ENCODE peak calls at places on chromosomes 5 and 9, in ten cellular contexts. One of them, this sample, is unnamed.

GRCh38 chr5:21646469-21646868 is 1206.7 kb downstream of the CDH12 start:
- DNase-seq in HL-60: no peak
- DNase-seq in astrocyte: peak
- DNase-seq in GM20000: no peak
- DNase-seq in AG09319: no peak
- DNase-seq in thyroid gland: no peak
- DNase-seq in right lobe of liver: no peak
- DNase-seq in osteocyte: no peak
- DNase-seq in Calu3: no peak
- DNase-seq in B cell: no peak
- DNase-seq in this sample: no peak

GRCh38 chr9:78668148-78668825 is 371.4 kb downstream of the PSAT1 start:
- DNase-seq in HL-60: no peak
- DNase-seq in astrocyte: peak
- DNase-seq in GM20000: no peak
- DNase-seq in AG09319: no peak
- DNase-seq in thyroid gland: no peak
- DNase-seq in right lobe of liver: no peak
- DNase-seq in osteocyte: no peak
- DNase-seq in Calu3: no peak
- DNase-seq in B cell: no peak
- DNase-seq in this sample: no peak

GRCh38 chr5:3329427-3329826 is 266.2 kb upstream of the IRX1 start:
- DNase-seq in HL-60: no peak
- DNase-seq in astrocyte: no peak
- DNase-seq in GM20000: no peak
- DNase-seq in AG09319: no peak
- DNase-seq in thyroid gland: no peak
- DNase-seq in right lobe of liver: no peak
- DNase-seq in osteocyte: no peak
- DNase-seq in Calu3: no peak
- DNase-seq in B cell: no peak
- DNase-seq in this sample: no peak

GRCh38 chr5:179802207-179802883 is 4.3 kb downstream of the MGAT4B start:
- DNase-seq in HL-60: no peak
- DNase-seq in astrocyte: no peak
- DNase-seq in GM20000: peak
- DNase-seq in AG09319: no peak
- DNase-seq in thyroid gland: peak
- DNase-seq in right lobe of liver: peak
- DNase-seq in osteocyte: no peak
- DNase-seq in Calu3: no peak
- DNase-seq in B cell: no peak
- DNase-seq in this sample: no peak

GRCh38 chr9:24939099-24939850 is 393.6 kb upstream of the IZUMO3 start:
- DNase-seq in HL-60: no peak
- DNase-seq in astrocyte: no peak
- DNase-seq in GM20000: no peak
- DNase-seq in AG09319: no peak
- DNase-seq in thyroid gland: no peak
- DNase-seq in right lobe of liver: no peak
- DNase-seq in osteocyte: no peak
- DNase-seq in Calu3: no peak
- DNase-seq in B cell: no peak
- DNase-seq in this sample: no peak

GRCh38 chr9:123085916-123086315 is 52.4 kb downstream of the GPR21 start:
- DNase-seq in HL-60: no peak
- DNase-seq in astrocyte: no peak
- DNase-seq in GM20000: no peak
- DNase-seq in AG09319: no peak
- DNase-seq in thyroid gland: no peak
- DNase-seq in right lobe of liver: no peak
- DNase-seq in osteocyte: no peak
- DNase-seq in Calu3: no peak
- DNase-seq in B cell: no peak
- DNase-seq in this sample: no peak

GRCh38 chr5:142095651-142096330 is 12.8 kb upstream of the NDFIP1 start:
- DNase-seq in HL-60: no peak
- DNase-seq in astrocyte: no peak
- DNase-seq in GM20000: no peak
- DNase-seq in AG09319: no peak
- DNase-seq in thyroid gland: peak
- DNase-seq in right lobe of liver: no peak
- DNase-seq in osteocyte: no peak
- DNase-seq in Calu3: peak
- DNase-seq in B cell: no peak
- DNase-seq in this sample: no peak

GRCh38 chr9:15357050-15357653 is 50.1 kb upstream of the TTC39B start:
- DNase-seq in HL-60: no peak
- DNase-seq in astrocyte: no peak
- DNase-seq in GM20000: no peak
- DNase-seq in AG09319: no peak
- DNase-seq in thyroid gland: no peak
- DNase-seq in right lobe of liver: no peak
- DNase-seq in osteocyte: no peak
- DNase-seq in Calu3: peak
- DNase-seq in B cell: peak
- DNase-seq in this sample: no peak

GRCh38 chr5:172569862-172570558 is 71.1 kb upstream of the NEURL1B start:
- DNase-seq in HL-60: no peak
- DNase-seq in astrocyte: no peak
- DNase-seq in GM20000: no peak
- DNase-seq in AG09319: no peak
- DNase-seq in thyroid gland: no peak
- DNase-seq in right lobe of liver: no peak
- DNase-seq in osteocyte: no peak
- DNase-seq in Calu3: no peak
- DNase-seq in B cell: no peak
- DNase-seq in this sample: no peak

GRCh38 chr5:141121563-141121962 is at the start of gene PCDHB4:
- DNase-seq in HL-60: no peak
- DNase-seq in astrocyte: no peak
- DNase-seq in GM20000: no peak
- DNase-seq in AG09319: no peak
- DNase-seq in thyroid gland: no peak
- DNase-seq in right lobe of liver: no peak
- DNase-seq in osteocyte: no peak
- DNase-seq in Calu3: no peak
- DNase-seq in B cell: no peak
- DNase-seq in this sample: no peak

GRCh38 chr9:112103405-112103804 is 71.7 kb downstream of the SUSD1 start:
- DNase-seq in HL-60: no peak
- DNase-seq in astrocyte: no peak
- DNase-seq in GM20000: no peak
- DNase-seq in AG09319: no peak
- DNase-seq in thyroid gland: no peak
- DNase-seq in right lobe of liver: no peak
- DNase-seq in osteocyte: no peak
- DNase-seq in Calu3: no peak
- DNase-seq in B cell: no peak
- DNase-seq in this sample: no peak

GRCh38 chr5:133489632-133490031 is 122.7 kb downstream of the FSTL4 start:
- DNase-seq in HL-60: no peak
- DNase-seq in astrocyte: no peak
- DNase-seq in GM20000: peak
- DNase-seq in AG09319: no peak
- DNase-seq in thyroid gland: no peak
- DNase-seq in right lobe of liver: no peak
- DNase-seq in osteocyte: peak
- DNase-seq in Calu3: peak
- DNase-seq in B cell: no peak
- DNase-seq in this sample: peak
- TF ChIP-seq CTCF in HL-60: no peak
- TF ChIP-seq CTCF in astrocyte: no peak
- TF ChIP-seq CTCF in GM20000: peak
- TF ChIP-seq CTCF in AG09319: no peak
- TF ChIP-seq CTCF in thyroid gland: no peak
- TF ChIP-seq CTCF in right lobe of liver: peak
- TF ChIP-seq CTCF in osteocyte: no peak
- TF ChIP-seq CTCF in Calu3: no peak
- TF ChIP-seq CTCF in B cell: peak
- TF ChIP-seq CTCF in this sample: peak

GRCh38 chr9:87661241-87661640 is 64.7 kb upstream of the CTSL start:
- DNase-seq in HL-60: no peak
- DNase-seq in astrocyte: peak
- DNase-seq in GM20000: no peak
- DNase-seq in AG09319: no peak
- DNase-seq in thyroid gland: no peak
- DNase-seq in right lobe of liver: no peak
- DNase-seq in osteocyte: no peak
- DNase-seq in Calu3: no peak
- DNase-seq in B cell: no peak
- DNase-seq in this sample: no peak

GRCh38 chr9:87663556-87663955 is 62.4 kb upstream of the CTSL start:
- DNase-seq in HL-60: no peak
- DNase-seq in astrocyte: no peak
- DNase-seq in GM20000: no peak
- DNase-seq in AG09319: no peak
- DNase-seq in thyroid gland: no peak
- DNase-seq in right lobe of liver: no peak
- DNase-seq in osteocyte: no peak
- DNase-seq in Calu3: no peak
- DNase-seq in B cell: no peak
- DNase-seq in this sample: no peak

GRCh38 chr9:87664153-87665060 is 61.5 kb upstream of the CTSL start:
- DNase-seq in HL-60: no peak
- DNase-seq in astrocyte: no peak
- DNase-seq in GM20000: no peak
- DNase-seq in AG09319: no peak
- DNase-seq in thyroid gland: no peak
- DNase-seq in right lobe of liver: no peak
- DNase-seq in osteocyte: no peak
- DNase-seq in Calu3: no peak
- DNase-seq in B cell: no peak
- DNase-seq in this sample: no peak

GRCh38 chr9:87665516-87665915 is 60.4 kb upstream of the CTSL start:
- DNase-seq in HL-60: no peak
- DNase-seq in astrocyte: no peak
- DNase-seq in GM20000: no peak
- DNase-seq in AG09319: no peak
- DNase-seq in thyroid gland: no peak
- DNase-seq in right lobe of liver: no peak
- DNase-seq in osteocyte: no peak
- DNase-seq in Calu3: no peak
- DNase-seq in B cell: no peak
- DNase-seq in this sample: no peak

GRCh38 chr9:87662808-87663528 is 63.0 kb upstream of the CTSL start:
- DNase-seq in HL-60: peak
- DNase-seq in astrocyte: peak
- DNase-seq in GM20000: peak
- DNase-seq in AG09319: peak
- DNase-seq in thyroid gland: peak
- DNase-seq in right lobe of liver: peak
- DNase-seq in osteocyte: no peak
- DNase-seq in Calu3: peak
- DNase-seq in B cell: no peak
- DNase-seq in this sample: peak
- TF ChIP-seq CTCF in HL-60: peak
- TF ChIP-seq CTCF in astrocyte: peak
- TF ChIP-seq CTCF in GM20000: peak
- TF ChIP-seq CTCF in AG09319: peak
- TF ChIP-seq CTCF in thyroid gland: peak
- TF ChIP-seq CTCF in right lobe of liver: peak
- TF ChIP-seq CTCF in osteocyte: peak
- TF ChIP-seq CTCF in Calu3: peak
- TF ChIP-seq CTCF in B cell: no peak
- TF ChIP-seq CTCF in this sample: peak

GRCh38 chr9:109321727-109322126 is 868 bp upstream of the EPB41L4B start:
- DNase-seq in HL-60: no peak
- DNase-seq in astrocyte: no peak
- DNase-seq in GM20000: no peak
- DNase-seq in AG09319: no peak
- DNase-seq in thyroid gland: no peak
- DNase-seq in right lobe of liver: no peak
- DNase-seq in osteocyte: no peak
- DNase-seq in Calu3: no peak
- DNase-seq in B cell: no peak
- DNase-seq in this sample: no peak

GRCh38 chr9:109319631-109320233 is 1.1 kb downstream of the EPB41L4B start:
- DNase-seq in HL-60: no peak
- DNase-seq in astrocyte: no peak
- DNase-seq in GM20000: peak
- DNase-seq in AG09319: no peak
- DNase-seq in thyroid gland: peak
- DNase-seq in right lobe of liver: peak
- DNase-seq in osteocyte: no peak
- DNase-seq in Calu3: no peak
- DNase-seq in B cell: peak
- DNase-seq in this sample: no peak

GRCh38 chr9:109320734-109321448 is at the start of gene EPB41L4B:
- DNase-seq in HL-60: peak
- DNase-seq in astrocyte: peak
- DNase-seq in GM20000: peak
- DNase-seq in AG09319: peak
- DNase-seq in thyroid gland: peak
- DNase-seq in right lobe of liver: peak
- DNase-seq in osteocyte: peak
- DNase-seq in Calu3: peak
- DNase-seq in B cell: peak
- DNase-seq in this sample: peak

GRCh38 chr9:109319072-109319630 is 1.7 kb downstream of the EPB41L4B start:
- DNase-seq in HL-60: no peak
- DNase-seq in astrocyte: no peak
- DNase-seq in GM20000: peak
- DNase-seq in AG09319: no peak
- DNase-seq in thyroid gland: peak
- DNase-seq in right lobe of liver: peak
- DNase-seq in osteocyte: no peak
- DNase-seq in Calu3: no peak
- DNase-seq in B cell: no peak
- DNase-seq in this sample: no peak

GRCh38 chr9:109320338-109320733 is 523 bp downstream of the EPB41L4B start:
- DNase-seq in HL-60: no peak
- DNase-seq in astrocyte: no peak
- DNase-seq in GM20000: peak
- DNase-seq in AG09319: no peak
- DNase-seq in thyroid gland: no peak
- DNase-seq in right lobe of liver: peak
- DNase-seq in osteocyte: no peak
- DNase-seq in Calu3: peak
- DNase-seq in B cell: peak
- DNase-seq in this sample: peak
- TF ChIP-seq CTCF in HL-60: no peak
- TF ChIP-seq CTCF in astrocyte: no peak
- TF ChIP-seq CTCF in GM20000: no peak
- TF ChIP-seq CTCF in AG09319: no peak
- TF ChIP-seq CTCF in thyroid gland: peak
- TF ChIP-seq CTCF in right lobe of liver: no peak
- TF ChIP-seq CTCF in osteocyte: no peak
- TF ChIP-seq CTCF in Calu3: no peak
- TF ChIP-seq CTCF in B cell: no peak
- TF ChIP-seq CTCF in this sample: peak

GRCh38 chr9:128232811-128233428 is 29.7 kb downstream of the DNM1 start:
- DNase-seq in HL-60: no peak
- DNase-seq in astrocyte: no peak
- DNase-seq in GM20000: no peak
- DNase-seq in AG09319: no peak
- DNase-seq in thyroid gland: no peak
- DNase-seq in right lobe of liver: no peak
- DNase-seq in osteocyte: no peak
- DNase-seq in Calu3: no peak
- DNase-seq in B cell: no peak
- DNase-seq in this sample: no peak

GRCh38 chr9:128231638-128232568 is 28.7 kb downstream of the DNM1 start:
- DNase-seq in HL-60: no peak
- DNase-seq in astrocyte: no peak
- DNase-seq in GM20000: no peak
- DNase-seq in AG09319: no peak
- DNase-seq in thyroid gland: no peak
- DNase-seq in right lobe of liver: no peak
- DNase-seq in osteocyte: no peak
- DNase-seq in Calu3: no peak
- DNase-seq in B cell: no peak
- DNase-seq in this sample: no peak

GRCh38 chr9:128233817-128234406 is 30.7 kb downstream of the DNM1 start:
- DNase-seq in HL-60: no peak
- DNase-seq in astrocyte: no peak
- DNase-seq in GM20000: no peak
- DNase-seq in AG09319: no peak
- DNase-seq in thyroid gland: no peak
- DNase-seq in right lobe of liver: no peak
- DNase-seq in osteocyte: no peak
- DNase-seq in Calu3: no peak
- DNase-seq in B cell: no peak
- DNase-seq in this sample: no peak
- TF ChIP-seq CTCF in HL-60: no peak
- TF ChIP-seq CTCF in astrocyte: no peak
- TF ChIP-seq CTCF in GM20000: no peak
- TF ChIP-seq CTCF in AG09319: no peak
- TF ChIP-seq CTCF in thyroid gland: no peak
- TF ChIP-seq CTCF in right lobe of liver: no peak
- TF ChIP-seq CTCF in osteocyte: no peak
- TF ChIP-seq CTCF in Calu3: no peak
- TF ChIP-seq CTCF in B cell: no peak
- TF ChIP-seq CTCF in this sample: no peak

This sample was measured in GM10248.